ENCODE peak calls at places on chromosomes 3 and 15, in eight cellular contexts. R is IMR-90, G is substantia nigra, I is dermis microvascular lymphatic vessel endothelial cell, C is NCI-H2171, X is AG04450, Q is adrenal gland, H is ACHN. D is an unnamed sample.
A peak's percentile ranks its signal among the peaks of the same experiment; 100 is the strongest.

GRCh38 chr3:160564205-160564922 is 1.0 kb downstream of the KPNA4 start:
- DNase-seq in R (no peak), G (no peak), I (peak; percentile 24), C (peak; percentile 37), X (no peak), Q (no peak), H (peak; percentile 7), D (no peak)

GRCh38 chr3:9026320-9027040 is 63.2 kb upstream of the RAD18 start:
- DNase-seq in R (no peak), G (no peak), I (no peak), C (no peak), X (no peak), Q (no peak), H (no peak), D (no peak)

GRCh38 chr15:39704684-39705083 is 78.0 kb downstream of the FSIP1 start:
- DNase-seq in R (peak; percentile 31), G (no peak), I (peak; percentile 21), C (no peak), X (no peak), Q (no peak), H (no peak), D (peak; percentile 27)

GRCh38 chr15:63042879-63043340 is 363 bp downstream of the TPM1 start:
- DNase-seq in R (no peak), G (no peak), I (no peak), C (no peak), X (no peak), Q (no peak), H (no peak), D (no peak)

GRCh38 chr3:56976666-56977560 is 83.6 kb upstream of the SPATA12 start:
- DNase-seq in R (peak; percentile 67), G (no peak), I (peak; percentile 24), C (peak; percentile 83), X (no peak), Q (peak; percentile 53), H (no peak), D (no peak)

GRCh38 chr3:129654126-129654525 is 47.6 kb upstream of the PLXND1 start:
- DNase-seq in R (peak; percentile 68), G (no peak), I (no peak), C (no peak), X (no peak), Q (no peak), H (no peak), D (no peak)

GRCh38 chr3:50336452-50337174 is 4.0 kb downstream of the RASSF1 start:
- DNase-seq in R (peak; percentile 28), G (no peak), I (peak; percentile 36), C (no peak), X (no peak), Q (no peak), H (peak; percentile 35), D (no peak)

GRCh38 chr3:98360681-98361080 is 7.0 kb downstream of the OR5K4 start:
- DNase-seq in R (no peak), G (no peak), I (no peak), C (no peak), X (no peak), Q (no peak), H (no peak), D (no peak)

GRCh38 chr15:91866371-91866905 is 12.9 kb downstream of the SLCO3A1 start:
- DNase-seq in R (peak; percentile 22), G (no peak), I (no peak), C (no peak), X (no peak), Q (no peak), H (no peak), D (no peak)

GRCh38 chr3:141454906-141455602 is 31.8 kb upstream of the RASA2 start:
- DNase-seq in R (peak; percentile 88), G (no peak), I (peak; percentile 83), C (peak; percentile 11), X (no peak), Q (no peak), H (peak; percentile 74), D (no peak)

GRCh38 chr15:85125056-85125661 is 143.5 kb downstream of the PDE8A start:
- DNase-seq in R (peak; percentile 57), G (no peak), I (peak; percentile 29), C (no peak), X (no peak), Q (no peak), H (peak; percentile 47), D (no peak)

GRCh38 chr3:55690746-55691540 is 203.8 kb upstream of the WNT5A start:
- DNase-seq in R (no peak), G (no peak), I (no peak), C (peak; percentile 33), X (no peak), Q (no peak), H (peak; percentile 4), D (no peak)

GRCh38 chr3:185584681-185585080 is 1.4 kb upstream of the SENP2 start:
- DNase-seq in R (no peak), G (no peak), I (no peak), C (no peak), X (no peak), Q (no peak), H (no peak), D (no peak)

GRCh38 chr3:197366301-197367044 is 68.1 kb upstream of the DLG1 start:
- DNase-seq in R (no peak), G (no peak), I (no peak), C (no peak), X (no peak), Q (no peak), H (peak; percentile 70), D (peak; percentile 19)

GRCh38 chr3:16884084-16884747 is 539 bp upstream of the PLCL2 start:
- DNase-seq in R (peak; percentile 6), G (no peak), I (peak; percentile 72), C (no peak), X (no peak), Q (peak; percentile 80), H (peak; percentile 45), D (peak; percentile 67)

GRCh38 chr3:157065201-157065600 is 94.7 kb downstream of the CCNL1 start:
- DNase-seq in R (no peak), G (no peak), I (no peak), C (no peak), X (no peak), Q (no peak), H (no peak), D (no peak)

GRCh38 chr3:43770426-43771103 is 79.8 kb downstream of the ABHD5 start:
- DNase-seq in R (no peak), G (no peak), I (peak; percentile 64), C (no peak), X (no peak), Q (peak; percentile 89), H (no peak), D (no peak)

GRCh38 chr15:74793135-74794028 is 11.5 kb downstream of the CSK start:
- DNase-seq in R (no peak), G (no peak), I (peak; percentile 43), C (no peak), X (no peak), Q (no peak), H (no peak), D (no peak)

GRCh38 chr3:69433938-69434263 is 48.0 kb upstream of the FRMD4B start:
- DNase-seq in R (peak; percentile 23), G (no peak), I (no peak), C (no peak), X (no peak), Q (no peak), H (no peak), D (peak; percentile 47)

GRCh38 chr3:113062717-113063116 is 71.9 kb downstream of the GTPBP8 start:
- DNase-seq in R (no peak), G (no peak), I (no peak), C (no peak), X (no peak), Q (no peak), H (no peak), D (no peak)

GRCh38 chr15:60713096-60714084 is 234.4 kb upstream of the ICE2 start:
- DNase-seq in R (peak; percentile 81), G (no peak), I (peak; percentile 53), C (no peak), X (peak; percentile 16), Q (no peak), H (no peak), D (no peak)

GRCh38 chr3:12946134-12946533 is 104.8 kb upstream of the RPL32 start:
- DNase-seq in R (no peak), G (no peak), I (no peak), C (no peak), X (no peak), Q (no peak), H (no peak), D (no peak)

GRCh38 chr3:140166908-140167599 is 232.1 kb downstream of the CLSTN2 start:
- DNase-seq in R (no peak), G (no peak), I (no peak), C (no peak), X (no peak), Q (no peak), H (no peak), D (no peak)

GRCh38 chr15:68344600-68344999 is 67.1 kb downstream of the FEM1B start:
- DNase-seq in R (no peak), G (no peak), I (no peak), C (no peak), X (no peak), Q (no peak), H (no peak), D (no peak)

GRCh38 chr3:125108833-125109540 is 53.2 kb upstream of the HEG1 start:
- DNase-seq in R (no peak), G (no peak), I (no peak), C (no peak), X (no peak), Q (no peak), H (no peak), D (no peak)

GRCh38 chr3:10726787-10727186 is 89.2 kb upstream of the SLC6A11 start:
- DNase-seq in R (no peak), G (no peak), I (no peak), C (no peak), X (no peak), Q (no peak), H (no peak), D (no peak)

GRCh38 chr15:98785796-98786581 is 137.7 kb downstream of the IGF1R start:
- DNase-seq in R (no peak), G (no peak), I (no peak), C (peak; percentile 12), X (no peak), Q (no peak), H (peak; percentile 35), D (no peak)

GRCh38 chr3:110174908-110175307 is 837.6 kb upstream of the DPPA4 start:
- DNase-seq in R (peak; percentile 47), G (no peak), I (no peak), C (no peak), X (no peak), Q (no peak), H (no peak), D (no peak)

GRCh38 chr15:36757189-36757814 is 177.9 kb downstream of the CDIN1 start:
- DNase-seq in R (peak; percentile 26), G (no peak), I (no peak), C (no peak), X (no peak), Q (no peak), H (no peak), D (no peak)

GRCh38 chr15:45943255-45943654 is 308.4 kb downstream of the SQOR start:
- DNase-seq in R (no peak), G (no peak), I (no peak), C (no peak), X (no peak), Q (no peak), H (peak; percentile 92), D (peak; percentile 49)

GRCh38 chr3:184371570-184372018 is 6.4 kb downstream of the THPO start:
- DNase-seq in R (peak; percentile 89), G (no peak), I (peak; percentile 87), C (peak; percentile 75), X (peak; percentile 72), Q (peak; percentile 83), H (peak; percentile 82), D (peak; percentile 76)

GRCh38 chr3:20683912-20684311 is 497.9 kb upstream of the SGO1 start:
- DNase-seq in R (peak; percentile 47), G (no peak), I (no peak), C (no peak), X (no peak), Q (no peak), H (no peak), D (no peak)

GRCh38 chr15:27454281-27455060 is 483.5 kb downstream of the GABRG3 start:
- DNase-seq in R (peak; percentile 54), G (no peak), I (no peak), C (no peak), X (peak; percentile 7), Q (no peak), H (peak; percentile 25), D (peak; percentile 56)

GRCh38 chr3:40847571-40847992 is 322.8 kb downstream of the ZNF621 start:
- DNase-seq in R (no peak), G (no peak), I (peak; percentile 62), C (no peak), X (no peak), Q (no peak), H (peak; percentile 45), D (peak; percentile 25)